ENCODE peak calls at places on chromosomes 5 and 9, in eight cellular contexts. G is Caco-2; E is NCI-H1092; B is brain microvascular endothelial cell; A is activated CD4-positive, alpha-beta memory T cell treated with anti-CD3 and anti-CD28 coated beads, Interleukin-2, amount 10 ng/mL, durations not matched to agents 7 days and 5 days; F is hepatocyte; S is endodermal cell; V is natural killer cell treated with Interleukin-12 subunit alpha and Interleukin-12 subunit beta and Interleukin-15 and Interleukin-18, amount 100 ng/mL, for 72 hours. U is an unnamed sample.

GRCh38 chr5:66713998-66714397 is 117.8 kb downstream of the MAST4 start:
- DNase-seq in G (no peak), E (no peak), B (peak), A (no peak), F (peak), S (peak), V (no peak), U (no peak)

GRCh38 chr9:76634356-76635054 is 129.7 kb upstream of the PCA3 start:
- DNase-seq in G (peak), E (no peak), B (peak), A (no peak), F (peak), S (no peak), V (no peak), U (no peak)

GRCh38 chr9:127943746-127944145 is 6.1 kb upstream of the DPM2 start:
- DNase-seq in G (peak), E (peak), B (peak), A (peak), F (peak), S (peak), V (no peak), U (peak)

GRCh38 chr9:92664394-92665152 is 5.4 kb downstream of the IPPK start:
- DNase-seq in G (no peak), E (peak), B (peak), A (peak), F (no peak), S (peak), V (no peak), U (no peak)

GRCh38 chr9:109940536-109940935 is 160.5 kb downstream of the PALM2AKAP2 start:
- DNase-seq in G (no peak), E (no peak), B (no peak), A (no peak), F (no peak), S (no peak), V (no peak), U (no peak)

GRCh38 chr5:96218653-96219052 is 214.4 kb downstream of the PCSK1 start:
- DNase-seq in G (no peak), E (no peak), B (no peak), A (no peak), F (no peak), S (peak), V (no peak), U (no peak)

GRCh38 chr9:35488019-35488418 is 1.9 kb upstream of the RUSC2 start:
- DNase-seq in G (peak), E (no peak), B (no peak), A (no peak), F (no peak), S (no peak), V (no peak), U (no peak)

GRCh38 chr5:152642406-152642805 is 237.3 kb upstream of the NMUR2 start:
- DNase-seq in G (no peak), E (no peak), B (no peak), A (no peak), F (no peak), S (no peak), V (no peak), U (no peak)

GRCh38 chr9:21836437-21837161 is 34.2 kb downstream of the MTAP start:
- DNase-seq in G (no peak), E (no peak), B (peak), A (no peak), F (peak), S (no peak), V (no peak), U (peak)

GRCh38 chr5:136730426-136730825 is 365.1 kb upstream of the TRPC7 start:
- DNase-seq in G (no peak), E (no peak), B (no peak), A (no peak), F (peak), S (no peak), V (no peak), U (no peak)

GRCh38 chr5:158287643-158288228 is 428.8 kb upstream of the CLINT1 start:
- DNase-seq in G (no peak), E (peak), B (peak), A (no peak), F (peak), S (no peak), V (no peak), U (no peak)

GRCh38 chr5:110639307-110639902 is 87.1 kb downstream of the TMEM232 start:
- DNase-seq in G (no peak), E (no peak), B (no peak), A (no peak), F (no peak), S (no peak), V (no peak), U (no peak)

GRCh38 chr9:101333923-101334702 is 50.7 kb downstream of the BAAT start:
- DNase-seq in G (no peak), E (no peak), B (no peak), A (no peak), F (no peak), S (no peak), V (no peak), U (no peak)

GRCh38 chr9:114289106-114289505 is 33.8 kb upstream of the ORM1 start:
- DNase-seq in G (no peak), E (no peak), B (no peak), A (no peak), F (no peak), S (peak), V (no peak), U (no peak)

GRCh38 chr5:548256-548655 is 24.0 kb upstream of the SLC9A3 start:
- DNase-seq in G (no peak), E (no peak), B (no peak), A (no peak), F (no peak), S (no peak), V (peak), U (no peak)

GRCh38 chr5:128111818-128112448 is 28.4 kb downstream of the SLC12A2 start:
- DNase-seq in G (no peak), E (no peak), B (peak), A (no peak), F (no peak), S (no peak), V (no peak), U (peak)

GRCh38 chr5:104146652-104147051 is 584.1 kb upstream of the NUDT12 start:
- DNase-seq in G (no peak), E (no peak), B (no peak), A (no peak), F (no peak), S (no peak), V (no peak), U (no peak)

GRCh38 chr9:82168585-82168984 is 180.0 kb downstream of the SPATA31D1 start:
- DNase-seq in G (no peak), E (no peak), B (no peak), A (no peak), F (peak), S (no peak), V (no peak), U (no peak)

GRCh38 chr5:140039561-140039960 is 3.5 kb downstream of the NRG2 start:
- DNase-seq in G (no peak), E (no peak), B (no peak), A (no peak), F (no peak), S (no peak), V (no peak), U (no peak)

GRCh38 chr9:78860806-78861475 is 564.0 kb downstream of the PSAT1 start:
- DNase-seq in G (no peak), E (no peak), B (peak), A (no peak), F (no peak), S (no peak), V (no peak), U (no peak)

GRCh38 chr5:150516011-150516410 is 8.1 kb downstream of the NDST1 start:
- DNase-seq in G (no peak), E (no peak), B (peak), A (no peak), F (peak), S (no peak), V (no peak), U (peak)

GRCh38 chr5:55232194-55232984 is 1.0 kb downstream of the CCNO start:
- DNase-seq in G (peak), E (peak), B (no peak), A (no peak), F (peak), S (peak), V (no peak), U (no peak)

GRCh38 chr5:139847790-139848507 is 52.3 kb downstream of the PSD2 start:
- DNase-seq in G (peak), E (no peak), B (peak), A (peak), F (peak), S (peak), V (peak), U (no peak)

GRCh38 chr9:69412741-69413150 is 87.7 kb downstream of the ENTREP1 start:
- DNase-seq in G (peak), E (peak), B (peak), A (no peak), F (peak), S (peak), V (no peak), U (peak)

GRCh38 chr5:125045647-125046046 is 299.2 kb upstream of the ZNF608 start:
- DNase-seq in G (no peak), E (no peak), B (no peak), A (no peak), F (no peak), S (no peak), V (no peak), U (no peak)

GRCh38 chr9:90642570-90643539 is at the start of gene DIRAS2:
- DNase-seq in G (peak), E (peak), B (peak), A (no peak), F (peak), S (peak), V (no peak), U (no peak)

GRCh38 chr5:172496671-172497371 is 42.5 kb upstream of the SH3PXD2B start:
- DNase-seq in G (no peak), E (no peak), B (peak), A (peak), F (no peak), S (peak), V (no peak), U (peak)

GRCh38 chr9:129285382-129285781 is 107.3 kb upstream of the IER5L start:
- DNase-seq in G (no peak), E (no peak), B (no peak), A (no peak), F (no peak), S (peak), V (no peak), U (peak)

GRCh38 chr5:40043916-40044315 is 619.1 kb upstream of the DAB2 start:
- DNase-seq in G (no peak), E (no peak), B (peak), A (no peak), F (no peak), S (no peak), V (no peak), U (no peak)

GRCh38 chr5:177336112-177336511 is 15.4 kb downstream of the LMAN2 start:
- DNase-seq in G (peak), E (no peak), B (no peak), A (peak), F (no peak), S (no peak), V (no peak), U (no peak)

GRCh38 chr5:171667341-171668096 is 118.1 kb upstream of the SMIM23 start:
- DNase-seq in G (no peak), E (no peak), B (peak), A (no peak), F (peak), S (peak), V (peak), U (peak)

GRCh38 chr9:99573052-99573451 is 248.6 kb upstream of the NR4A3 start:
- DNase-seq in G (no peak), E (no peak), B (no peak), A (no peak), F (no peak), S (no peak), V (no peak), U (no peak)

GRCh38 chr5:100777680-100778281 is 125.3 kb downstream of the ST8SIA4 start:
- DNase-seq in G (no peak), E (no peak), B (peak), A (no peak), F (peak), S (no peak), V (no peak), U (peak)

GRCh38 chr9:121566401-121567141 is 66.9 kb upstream of the GGTA1 start:
- DNase-seq in G (no peak), E (no peak), B (peak), A (no peak), F (no peak), S (peak), V (no peak), U (peak)

GRCh38 chr9:135037521-135038250 is 49.8 kb upstream of the OLFM1 start:
- DNase-seq in G (no peak), E (no peak), B (no peak), A (peak), F (no peak), S (peak), V (no peak), U (no peak)

GRCh38 chr5:29939988-29940387 is 1253.5 kb upstream of the CDH6 start:
- DNase-seq in G (no peak), E (no peak), B (no peak), A (no peak), F (no peak), S (no peak), V (no peak), U (no peak)

GRCh38 chr5:52801329-52801728 is 13.6 kb downstream of the ITGA1 start:
- DNase-seq in G (no peak), E (no peak), B (no peak), A (no peak), F (peak), S (peak), V (no peak), U (no peak)

GRCh38 chr5:11958321-11958720 is 54.1 kb upstream of the CTNND2 start:
- DNase-seq in G (no peak), E (no peak), B (no peak), A (no peak), F (no peak), S (no peak), V (no peak), U (no peak)

U was measured in hepatic stellate cell.